ENCODE peak calls at places on chromosomes 12 and 14, in four cellular contexts. K is psoas muscle, B is lung, G is cardiac muscle cell. J is an unnamed sample.
A peak's percentile ranks its signal among the peaks of the same experiment; 100 is the strongest.

GRCh38 chr14:96824283-96824682 is 27.1 kb downstream of the VRK1 start:
- DNase-seq in K (no peak), G (peak; percentile 69), B (no peak), J (no peak)

GRCh38 chr12:104672096-104672445 is 215.3 kb downstream of the CHST11 start:
- DNase-seq in K (no peak), B (no peak), G (no peak), J (no peak)

GRCh38 chr14:85401396-85401795 is 128.5 kb upstream of the FLRT2 start:
- DNase-seq in K (no peak), G (no peak), B (no peak), J (no peak)

GRCh38 chr12:108797677-108798076 is 59.7 kb downstream of the SSH1 start:
- DNase-seq in K (no peak), G (no peak), B (no peak), J (no peak)

GRCh38 chr12:42588981-42589464 is 523 bp downstream of the PRICKLE1 start:
- DNase-seq in G (peak; percentile 51), K (peak; percentile 69), B (peak; percentile 41), J (peak; percentile 50)

GRCh38 chr12:92297932-92298681 is 152.5 kb upstream of the BTG1 start:
- DNase-seq in G (peak; percentile 52), B (no peak), K (no peak), J (peak; percentile 22)

GRCh38 chr14:77113644-77114043 is 15.6 kb downstream of the CIPC start:
- DNase-seq in K (peak; percentile 63), G (no peak), B (no peak), J (peak; percentile 78)

GRCh38 chr12:76096079-76096651 is 11.7 kb upstream of the NAP1L1 start:
- DNase-seq in B (no peak), K (no peak), G (no peak), J (no peak)

GRCh38 chr14:69372146-69372545 is 26.0 kb downstream of the ERH start:
- DNase-seq in K (no peak), B (no peak), G (no peak), J (no peak)

GRCh38 chr14:95518045-95518751 is 1.7 kb upstream of the SYNE3 start:
- DNase-seq in G (peak; percentile 74), K (no peak), B (no peak), J (no peak)

GRCh38 chr12:122029620-122030426 is 8.1 kb downstream of the BCL7A start:
- DNase-seq in B (peak; percentile 39), G (no peak), K (no peak), J (no peak)
- H3K27ac ChIP-seq in B (peak overlapping the region; percentile 51), G (no peak overlapping the region), K (peak overlapping the region; percentile 16), J (peak overlapping the region; percentile 55)

DNA sequence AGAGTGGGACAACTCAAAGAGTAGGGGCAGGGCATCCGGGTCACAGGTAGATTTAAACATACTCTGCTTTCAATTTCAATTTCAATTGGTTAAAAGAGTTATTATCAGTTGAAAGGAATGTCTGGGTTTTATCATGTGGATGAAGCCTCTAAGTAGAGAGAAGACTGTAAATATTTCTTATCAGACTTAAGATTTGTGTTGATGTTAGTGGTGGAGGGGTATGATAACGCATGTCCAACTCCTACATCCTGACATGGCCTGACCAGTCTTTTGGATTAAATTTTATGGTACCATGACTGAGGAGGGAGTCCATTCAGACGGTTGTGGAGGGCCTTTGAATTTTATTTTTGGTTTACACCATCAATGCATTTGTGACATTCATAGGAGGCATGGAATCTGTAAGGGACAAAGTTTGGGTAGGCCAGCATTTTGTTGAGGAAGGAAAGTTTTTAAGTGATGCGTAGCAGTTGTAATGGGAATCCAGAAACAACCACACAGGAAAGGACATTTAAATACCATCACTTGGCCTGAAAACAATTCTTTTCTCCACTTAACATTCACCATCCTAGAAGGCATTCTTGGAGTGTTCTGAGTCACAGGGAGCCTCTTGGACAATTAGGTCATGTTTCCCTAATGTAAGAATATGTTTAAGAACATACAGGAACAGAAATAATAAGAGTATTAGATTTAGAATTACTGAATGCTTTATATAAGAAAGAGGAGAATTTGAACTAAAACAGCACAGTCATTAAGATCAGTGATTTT is 371.9 kb downstream of the ATP23 start:
- DNase-seq in B (no peak), G (peak; percentile 71), K (no peak), J (no peak)
- H3K4me1 ChIP-seq in B (no peaks in the 10 kb centered on the region), G (no peaks in the 10 kb centered on the region), K (peaks cover 9% of the 10 kb centered on the region), J (no peaks in the 10 kb centered on the region)

GRCh38 chr12:48856379-48856778 is 4.4 kb upstream of the DDX23 start:
- DNase-seq in G (no peak), K (no peak), B (no peak), J (no peak)

GRCh38 chr12:48854488-48854887 is 2.5 kb upstream of the DDX23 start:
- DNase-seq in K (no peak), G (no peak), B (no peak), J (no peak)

GRCh38 chr12:48853228-48853688 is 1.3 kb upstream of the DDX23 start:
- DNase-seq in G (peak; percentile 94), B (peak; percentile 90), K (peak; percentile 81), J (peak; percentile 80)

GRCh38 chr12:48851883-48852733 is at the start of gene DDX23:
- DNase-seq in G (peak; percentile 98), B (peak; percentile 95), K (peak; percentile 97), J (peak; percentile 97)

DNA sequence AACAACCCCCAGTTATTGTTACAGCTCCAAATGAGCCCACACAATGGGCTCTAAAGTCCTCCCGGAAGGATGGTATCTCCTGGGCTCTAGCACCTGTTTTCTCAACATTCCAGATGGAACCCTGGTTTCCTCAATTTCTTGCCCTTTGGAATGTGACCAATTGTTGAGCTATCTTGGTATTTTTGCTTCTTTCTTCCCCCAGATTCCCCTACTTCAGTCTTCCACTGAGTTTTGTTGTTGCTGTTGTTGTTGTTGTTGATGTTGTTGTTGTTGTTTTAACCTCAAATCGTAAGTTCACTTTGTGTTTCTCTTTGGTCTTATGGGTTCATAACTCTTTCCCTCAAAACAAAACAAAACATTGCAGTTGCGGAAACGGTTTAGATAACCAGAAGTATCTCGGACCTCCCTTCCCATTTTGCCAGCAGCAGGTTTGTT is 788 bp upstream of the DDX23 start:
- DNase-seq in G (no peak), B (no peak), K (no peak), J (no peak)
- H3K27ac ChIP-seq in G (peak overlapping the region; percentile 61), B (peak overlapping the region; percentile 81), K (peak overlapping the region; percentile 91), J (peak overlapping the region; percentile 93)

GRCh38 chr12:129063600-129063999 is 210.3 kb downstream of the GLT1D1 start:
- DNase-seq in K (no peak), G (no peak), B (no peak), J (no peak)
- H3K4me1 ChIP-seq in K (no peaks in the 10 kb centered on the region), G (no peaks in the 10 kb centered on the region), B (no peaks in the 10 kb centered on the region), J (no peaks in the 10 kb centered on the region)

DNA sequence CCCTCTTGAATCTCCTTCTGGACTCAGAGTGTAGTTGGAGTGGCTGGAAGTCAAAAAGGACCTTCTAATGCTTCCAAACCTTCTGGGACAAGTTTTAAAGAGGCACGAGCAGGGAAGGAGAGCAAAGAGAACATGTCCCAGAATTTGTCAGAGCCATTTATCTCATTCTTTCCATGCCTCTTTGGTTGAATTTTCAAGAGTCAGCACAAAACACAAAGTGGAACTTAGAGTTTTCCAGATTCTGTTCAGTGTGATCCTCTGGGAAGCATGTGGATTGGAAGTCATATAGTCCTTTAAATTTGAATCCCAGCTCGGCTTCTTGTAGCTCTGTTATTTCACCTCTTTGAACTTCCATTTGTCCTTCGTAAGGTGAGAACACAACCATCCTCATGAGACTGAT is 138.2 kb upstream of the PWP1 start:
- DNase-seq in K (no peak), B (no peak), G (no peak), J (no peak)
- H3K27ac ChIP-seq in K (no peak overlapping the region), B (no peak overlapping the region), G (no peak overlapping the region), J (no peak overlapping the region)

DNA sequence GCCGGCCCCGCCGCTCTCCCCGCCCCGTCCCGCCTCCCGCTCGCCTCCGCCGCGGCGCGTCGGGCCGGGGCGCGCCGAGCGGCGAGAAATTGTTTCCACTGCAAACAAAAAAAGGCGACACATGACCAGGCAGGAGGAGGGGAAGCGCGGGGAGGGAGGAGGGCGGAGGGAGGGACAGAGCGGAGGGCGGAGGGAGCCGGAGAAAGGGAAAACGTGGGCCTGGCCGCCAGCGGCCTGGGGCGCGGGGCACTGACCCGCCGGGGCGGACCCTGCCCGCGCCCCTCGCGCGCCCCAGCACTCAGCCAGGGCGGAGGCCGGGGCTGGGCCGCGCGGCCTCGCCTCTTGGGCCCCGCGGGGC is at the start of gene FOXN3:
- DNase-seq in K (peak; percentile 95), B (peak; percentile 95), G (peak; percentile 95), J (peak; percentile 97)
- H3K4me1 ChIP-seq in K (peaks cover 23% of the 10 kb centered on the region), B (peaks cover 10% of the 10 kb centered on the region), G (peaks cover 11% of the 10 kb centered on the region), J (peaks cover 5% of the 10 kb centered on the region)

GRCh38 chr12:13206560-13206897 is 10.0 kb downstream of the EMP1 start:
- DNase-seq in K (no peak), B (no peak), G (no peak), J (no peak)
- H3K27ac ChIP-seq in K (peak overlapping the region; percentile 42), B (no peak overlapping the region), G (no peak overlapping the region), J (no peak overlapping the region)

GRCh38 chr12:64459388-64460024 is 7.6 kb downstream of the TBK1 start:
- DNase-seq in K (no peak), G (no peak), B (no peak), J (no peak)
- H3K4me1 ChIP-seq in K (peaks cover 3% of the 10 kb centered on the region), G (peaks cover 4% of the 10 kb centered on the region), B (no peaks in the 10 kb centered on the region), J (no peaks in the 10 kb centered on the region)